ENCODE peak calls at places on chromosomes 4 and X, in eight cellular contexts. H is astrocyte of the cerebellum, X is A549, Q is kidney epithelial cell, R is GM12878, Y is hepatocyte, U is cardiac muscle cell, F is AG09309. N is an unnamed sample.

GRCh38 chrX:109199726-109200125 is 282.2 kb downstream of the GUCY2F start:
- DNase-seq in H (peak), X (no peak), Q (no peak), R (no peak), Y (no peak), U (no peak), F (no peak), N (no peak)

GRCh38 chrX:132373610-132374009 is 115.2 kb downstream of the MBNL3 start:
- DNase-seq in H (no peak), X (no peak), Q (no peak), R (no peak), Y (no peak), U (no peak), F (no peak), N (no peak)

GRCh38 chr4:23728393-23728792 is 161.5 kb downstream of the PPARGC1A start:
- DNase-seq in H (peak), X (no peak), Q (peak), R (no peak), Y (no peak), U (no peak), F (peak), N (peak)

GRCh38 chr4:152316969-152317368 is 218.9 kb downstream of the FBXW7 start:
- DNase-seq in H (peak), X (no peak), Q (no peak), R (no peak), Y (no peak), U (no peak), F (no peak), N (no peak)

GRCh38 chr4:180898305-180898704 is 1344.9 kb upstream of the TENM3 start:
- DNase-seq in H (no peak), X (no peak), Q (no peak), R (no peak), Y (no peak), U (no peak), F (no peak), N (no peak)

GRCh38 chrX:112738347-112739033 is 58.8 kb upstream of the LHFPL1 start:
- DNase-seq in H (no peak), X (no peak), Q (no peak), R (no peak), Y (no peak), U (no peak), F (no peak), N (no peak)

GRCh38 chrX:48598645-48599044 is 1.4 kb downstream of the WDR13 start:
- DNase-seq in H (no peak), X (no peak), Q (no peak), R (no peak), Y (no peak), U (no peak), F (no peak), N (no peak)

GRCh38 chr4:27270435-27270834 is 409.8 kb downstream of the STIM2 start:
- DNase-seq in H (no peak), X (no peak), Q (no peak), R (no peak), Y (no peak), U (no peak), F (no peak), N (no peak)

GRCh38 chrX:105822138-105823091 is at the start of gene NRK:
- DNase-seq in H (no peak), X (no peak), Q (no peak), R (no peak), Y (peak), U (peak), F (no peak), N (no peak)

GRCh38 chr4:77994194-77994721 is 62.9 kb upstream of the FRAS1 start:
- DNase-seq in H (peak), X (peak), Q (peak), R (no peak), Y (peak), U (peak), F (peak), N (no peak)

GRCh38 chrX:124426824-124427223 is 80.5 kb downstream of the SH2D1A start:
- DNase-seq in H (no peak), X (no peak), Q (no peak), R (no peak), Y (no peak), U (no peak), F (no peak), N (no peak)

GRCh38 chr4:39873823-39874222 is 103.9 kb downstream of the PDS5A start:
- DNase-seq in H (no peak), X (no peak), Q (no peak), R (no peak), Y (no peak), U (no peak), F (no peak), N (no peak)

GRCh38 chrX:24110049-24110448 is 39.5 kb upstream of the ZFX start:
- DNase-seq in H (no peak), X (no peak), Q (no peak), R (no peak), Y (no peak), U (peak), F (no peak), N (no peak)

GRCh38 chr4:74365761-74366160 is 816 bp downstream of the EREG start:
- DNase-seq in H (no peak), X (no peak), Q (no peak), R (no peak), Y (peak), U (peak), F (no peak), N (no peak)
- H3K4me3 ChIP-seq in H (no peak), X (peak), Q (peak), R (no peak), Y (peak), U (peak), F (peak), N (peak)

DNA sequence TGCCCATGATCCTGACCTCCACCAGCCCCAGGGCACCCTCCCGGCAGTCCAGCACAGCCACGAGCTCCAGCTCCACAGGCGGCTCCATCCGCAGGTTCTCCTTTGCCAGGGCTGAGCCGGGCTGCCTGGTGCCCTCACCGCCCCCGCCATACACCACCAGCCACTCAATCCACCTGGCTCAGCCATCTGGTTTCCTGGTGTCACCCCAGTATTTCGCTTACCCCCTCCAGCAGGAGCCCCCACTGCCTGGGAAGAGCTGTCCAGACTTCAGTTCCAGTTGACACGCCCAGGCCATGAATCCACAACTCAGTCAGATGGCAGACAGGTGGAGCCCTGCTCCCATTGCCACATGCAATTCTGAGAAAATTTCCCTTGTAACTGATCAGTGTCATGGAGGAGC is 3.9 kb downstream of the SHISA3 start:
- DNase-seq in H (no peak), X (no peak), Q (no peak), R (no peak), Y (peak), U (no peak), F (no peak), N (no peak)
- TF ChIP-seq CTCF in H (no peak), X (no peak), Q (peak), R (no peak), Y (peak), U (peak), F (no peak), N (peak)

DNA sequence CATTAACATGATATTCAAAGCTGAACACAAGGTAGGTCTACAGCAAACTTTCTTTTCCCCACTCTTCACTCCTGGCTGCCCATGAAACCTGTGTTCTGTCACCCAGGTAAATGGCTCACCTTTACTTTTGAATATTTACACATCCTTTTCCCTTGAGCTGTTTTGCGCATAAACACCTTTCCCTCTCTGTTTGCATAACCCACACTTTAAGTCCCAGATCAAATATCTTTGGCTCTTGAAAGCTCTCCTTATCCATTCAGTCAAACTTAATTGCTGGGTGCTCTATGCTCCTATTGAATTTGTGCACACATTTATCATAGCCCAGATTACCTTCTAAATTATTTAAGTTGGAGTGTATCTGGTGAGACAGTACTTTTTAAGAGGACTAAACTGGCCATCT is 51.7 kb upstream of the ATP8A1 start:
- DNase-seq in H (no peak), X (no peak), Q (no peak), R (no peak), Y (no peak), U (no peak), F (no peak), N (no peak)
- H3K4me3 ChIP-seq in H (no peak), X (no peak), Q (no peak), R (no peak), Y (no peak), U (no peak), F (no peak), N (no peak)

GRCh38 chrX:136766785-136767103 is 14.0 kb downstream of the ARHGEF6 start:
- DNase-seq in H (no peak), X (no peak), Q (no peak), R (no peak), Y (no peak), U (no peak), F (no peak), N (no peak)

GRCh38 chrX:136768469-136769084 is 12.2 kb downstream of the ARHGEF6 start:
- DNase-seq in H (peak), X (no peak), Q (no peak), R (no peak), Y (peak), U (no peak), F (peak), N (no peak)

GRCh38 chrX:136764206-136764605 is 16.5 kb downstream of the ARHGEF6 start:
- DNase-seq in H (no peak), X (no peak), Q (no peak), R (no peak), Y (no peak), U (no peak), F (no peak), N (no peak)

GRCh38 chrX:136765957-136766356 is 14.8 kb downstream of the ARHGEF6 start:
- DNase-seq in H (no peak), X (no peak), Q (no peak), R (no peak), Y (no peak), U (peak), F (no peak), N (no peak)

GRCh38 chrX:136767104-136767941 is 13.4 kb downstream of the ARHGEF6 start:
- DNase-seq in H (peak), X (peak), Q (no peak), R (no peak), Y (peak), U (peak), F (no peak), N (no peak)
- TF ChIP-seq CTCF in H (peak), X (no peak), Q (peak), R (peak), Y (no peak), U (no peak), F (peak), N (no peak)

DNA sequence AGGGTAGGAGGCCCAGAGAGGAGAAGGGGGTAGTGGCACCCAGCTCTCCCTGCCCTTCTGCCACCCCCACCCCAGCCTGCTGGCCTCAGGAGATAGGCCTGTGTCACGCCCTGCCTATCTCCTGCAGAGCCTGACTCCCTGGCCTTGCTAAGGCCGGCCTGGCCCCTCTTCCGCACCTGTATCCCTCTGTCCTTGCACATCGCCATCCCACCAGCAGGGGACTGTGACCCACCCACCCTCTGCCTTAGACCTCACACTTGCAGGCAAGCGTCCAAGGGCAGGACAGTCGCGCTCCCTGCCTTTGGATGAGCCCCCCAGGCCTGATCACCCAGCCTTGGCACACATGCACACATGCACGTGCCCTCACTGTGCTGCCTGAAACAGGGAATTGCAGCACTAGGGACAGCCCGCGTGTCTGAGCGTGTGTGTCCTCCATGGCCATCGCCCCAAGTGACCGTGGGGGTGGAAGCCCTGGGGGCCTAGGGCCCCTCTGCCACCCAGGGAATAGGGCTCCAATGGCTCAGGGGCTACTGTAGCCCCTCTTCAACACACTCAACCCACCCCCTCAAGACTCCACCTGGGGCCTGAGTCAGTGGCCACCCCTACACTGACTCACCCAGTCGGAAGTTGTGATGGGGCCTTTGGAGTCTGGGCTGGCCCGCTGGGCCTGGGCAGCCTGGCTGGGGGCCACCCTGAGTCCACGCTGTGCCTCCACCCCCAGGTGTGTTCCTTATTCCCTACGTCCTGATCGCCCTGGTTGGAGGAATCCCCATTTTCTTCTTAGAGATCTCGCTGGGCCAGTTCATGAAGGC is 2.1 kb downstream of the SLC6A8 start:
- DNase-seq in H (no peak), X (no peak), Q (no peak), R (no peak), Y (no peak), U (no peak), F (no peak), N (no peak)
- H3K4me3 ChIP-seq in H (peak), X (no peak), Q (peak), R (no peak), Y (no peak), U (peak), F (peak), N (peak)

N was measured in epithelial cell of proximal tubule.